ENCODE peak calls at places on chromosomes 5 and 9, in five cellular contexts. E is PC-9, P is astrocyte of the spinal cord, Y is IMR-90, S is HFFc6. A is an unnamed sample.
A peak's percentile ranks its signal among the peaks of the same experiment; 100 is the strongest.

GRCh38 chr5:95283022-95283615 is 1.8 kb downstream of the MCTP1 start:
- DNase-seq in Y (no peak), P (no peak), S (no peak), E (no peak), A (no peak)

GRCh38 chr5:143161893-143162520 is 241.5 kb downstream of the NR3C1 start:
- DNase-seq in P (no peak), E (no peak), S (peak; percentile 62), Y (peak; percentile 89), A (no peak)

GRCh38 chr5:149283611-149284480 is 12.2 kb downstream of the AFAP1L1 start:
- DNase-seq in Y (no peak), P (no peak), E (no peak), S (no peak), A (no peak)

GRCh38 chr5:96794757-96795156 is 13.0 kb downstream of the ERAP1 start:
- DNase-seq in S (no peak), Y (no peak), P (no peak), E (no peak), A (no peak)

GRCh38 chr5:36535390-36535789 is 71.0 kb upstream of the SLC1A3 start:
- DNase-seq in P (no peak), E (no peak), Y (no peak), S (no peak), A (no peak)

GRCh38 chr9:128222026-128222425 is 18.8 kb downstream of the DNM1 start:
- DNase-seq in S (no peak), P (no peak), Y (no peak), E (no peak), A (no peak)

GRCh38 chr5:74829413-74829812 is 36.8 kb downstream of the FAM169A start:
- DNase-seq in Y (no peak), P (no peak), S (no peak), E (no peak), A (no peak)

GRCh38 chr5:74412064-74412463 is 228.5 kb downstream of the ENC1 start:
- DNase-seq in P (no peak), Y (no peak), S (no peak), E (no peak), A (no peak)

GRCh38 chr9:121226186-121226585 is 24.5 kb upstream of the RAB14 start:
- DNase-seq in Y (peak; percentile 54), E (peak; percentile 73), P (no peak), S (peak; percentile 46), A (no peak)

GRCh38 chr9:133919253-133920115 is 72.6 kb downstream of the VAV2 start:
- DNase-seq in S (no peak), P (no peak), E (no peak), Y (peak; percentile 29), A (no peak)

GRCh38 chr9:73179594-73179993 is 27.9 kb downstream of the ANXA1 start:
- DNase-seq in P (peak; percentile 54), E (peak; percentile 95), S (no peak), Y (peak; percentile 16), A (no peak)

GRCh38 chr5:140075371-140075770 is 32.3 kb upstream of the NRG2 start:
- DNase-seq in P (no peak), S (peak; percentile 25), Y (peak; percentile 23), E (peak; percentile 59), A (no peak)

GRCh38 chr9:70477146-70477745 is 62.8 kb upstream of the KLF9 start:
- DNase-seq in Y (peak; percentile 55), P (peak; percentile 69), E (no peak), S (no peak), A (no peak)

GRCh38 chr9:127589955-127590370 is 22.1 kb upstream of the STXBP1 start:
- DNase-seq in P (peak; percentile 77), Y (peak; percentile 77), S (peak; percentile 66), E (peak; percentile 59), A (peak; percentile 66)

GRCh38 chr5:152004095-152004494 is 79.4 kb upstream of the GLRA1 start:
- DNase-seq in E (no peak), S (no peak), P (no peak), Y (no peak), A (no peak)

GRCh38 chr5:50325237-50325832 is 115.8 kb downstream of the EMB start:
- DNase-seq in P (peak; percentile 26), Y (peak; percentile 28), S (peak; percentile 6), E (no peak), A (no peak)

GRCh38 chr5:39598641-39599248 is 174.0 kb upstream of the DAB2 start:
- DNase-seq in Y (no peak), S (no peak), P (no peak), E (no peak), A (no peak)

GRCh38 chr9:79672891-79673290 is 101.1 kb downstream of the TLE4 start:
- DNase-seq in S (no peak), Y (no peak), E (no peak), P (no peak), A (no peak)

GRCh38 chr9:14926941-14927624 is 16.9 kb upstream of the FREM1 start:
- DNase-seq in E (no peak), S (no peak), P (no peak), Y (no peak), A (no peak)

GRCh38 chr9:121529237-121529987 is 29.8 kb upstream of the GGTA1 start:
- DNase-seq in Y (peak; percentile 99), E (no peak), P (peak; percentile 96), S (peak; percentile 93), A (no peak)

GRCh38 chr9:131608469-131609115 is 63.3 kb downstream of the PRRT1B start:
- DNase-seq in Y (peak; percentile 87), P (peak; percentile 85), E (peak; percentile 78), S (peak; percentile 86), A (no peak)

GRCh38 chr5:35319231-35320002 is 89.1 kb upstream of the PRLR start:
- DNase-seq in E (peak; percentile 21), S (no peak), P (peak; percentile 12), Y (peak; percentile 2), A (no peak)

GRCh38 chr9:127225747-127226646 is 38.6 kb upstream of the GARNL3 start:
- DNase-seq in P (no peak), E (no peak), Y (peak; percentile 17), S (no peak), A (no peak)

GRCh38 chr9:93665128-93665565 is 88.8 kb downstream of the PHF2 start:
- DNase-seq in P (no peak), E (no peak), S (no peak), Y (no peak), A (no peak)

GRCh38 chr5:57738787-57739186 is 256.2 kb upstream of the ACTBL2 start:
- DNase-seq in E (no peak), Y (no peak), P (no peak), S (no peak), A (no peak)

GRCh38 chr9:101421653-101422065 is 13.9 kb downstream of the ALDOB start:
- DNase-seq in P (peak; percentile 25), E (no peak), S (no peak), Y (no peak), A (no peak)

GRCh38 chr5:149172709-149173505 is 31.6 kb downstream of the ABLIM3 start:
- DNase-seq in S (peak; percentile 34), E (no peak), Y (no peak), P (no peak), A (no peak)

GRCh38 chr5:142356716-142357468 is 32.1 kb upstream of the SPRY4 start:
- DNase-seq in P (peak; percentile 97), E (peak; percentile 87), Y (peak; percentile 92), S (peak; percentile 94), A (peak; percentile 49)

GRCh38 chr5:33441241-33441844 is 578 bp downstream of the TARS1 start:
- DNase-seq in Y (peak; percentile 73), P (no peak), E (peak; percentile 77), S (no peak), A (no peak)

GRCh38 chr9:136046555-136046921 is 48.6 kb downstream of the NACC2 start:
- DNase-seq in S (no peak), P (no peak), E (no peak), Y (no peak), A (no peak)
- TF ChIP-seq CTCF in S (no peak), P (no peak), E (no peak), Y (no peak), A (no peak)

DNA sequence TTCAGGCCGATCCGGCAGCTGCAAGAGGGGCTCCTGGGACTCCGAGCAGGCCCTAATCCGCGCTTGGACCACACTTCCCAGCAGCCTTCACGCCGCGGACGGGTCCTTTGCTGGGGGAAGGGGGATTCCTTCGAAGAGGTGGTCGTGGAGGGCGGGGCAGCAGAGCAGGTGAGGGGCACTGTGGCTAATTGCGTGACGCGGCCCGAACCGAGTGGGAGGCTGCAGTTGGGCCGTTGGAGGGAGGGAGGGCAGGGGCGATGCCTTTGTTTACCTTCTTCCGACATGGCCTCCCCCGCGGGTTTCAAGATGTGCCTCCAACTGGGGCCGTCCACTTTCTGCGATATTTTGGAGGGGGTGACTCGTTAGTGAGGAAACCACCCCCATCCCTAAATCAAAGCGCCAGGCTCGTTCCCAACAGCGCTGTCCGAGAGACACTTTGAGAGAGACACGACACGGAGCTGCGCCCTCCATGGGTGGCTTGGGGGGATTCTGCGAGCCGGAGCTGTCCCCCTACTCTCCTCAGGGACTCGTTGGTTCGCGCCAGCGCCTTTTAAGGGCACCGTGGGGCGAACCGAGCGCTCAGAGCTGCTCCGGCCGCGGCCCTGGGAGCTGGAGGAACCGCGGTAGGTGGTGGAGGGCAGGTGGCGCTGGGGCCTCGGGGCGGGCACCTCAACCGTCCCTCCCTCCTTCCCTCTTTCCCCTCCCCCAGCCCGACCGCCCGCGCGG is at the start of gene FAM53C:
- DNase-seq in Y (peak; percentile 89), E (peak; percentile 73), S (peak; percentile 87), P (peak; percentile 95), A (peak; percentile 74)
- TF ChIP-seq CTCF in Y (no peak), E (no peak), S (peak; percentile 15), P (no peak), A (no peak)

GRCh38 chr5:157689942-157690689 is 18.8 kb downstream of the C5orf52 start:
- DNase-seq in Y (no peak), S (no peak), P (no peak), E (no peak), A (no peak)
- TF ChIP-seq CTCF in Y (no peak), S (peak; percentile 38), P (peak; percentile 26), E (no peak), A (no peak)

GRCh38 chr5:54257366-54258118 is 52.8 kb downstream of the ARL15 start:
- DNase-seq in P (no peak), Y (peak; percentile 29), S (no peak), E (no peak), A (no peak)

GRCh38 chr5:54249210-54250028 is 61.0 kb downstream of the ARL15 start:
- DNase-seq in S (peak; percentile 12), E (no peak), Y (peak; percentile 41), P (peak; percentile 22), A (no peak)

GRCh38 chr5:54259090-54259489 is 51.3 kb downstream of the ARL15 start:
- DNase-seq in E (no peak), P (no peak), Y (peak; percentile 67), S (peak; percentile 16), A (no peak)

GRCh38 chr5:54251981-54252380 is 58.4 kb downstream of the ARL15 start:
- DNase-seq in Y (peak; percentile 54), P (no peak), S (no peak), E (peak; percentile 78), A (no peak)

DNA sequence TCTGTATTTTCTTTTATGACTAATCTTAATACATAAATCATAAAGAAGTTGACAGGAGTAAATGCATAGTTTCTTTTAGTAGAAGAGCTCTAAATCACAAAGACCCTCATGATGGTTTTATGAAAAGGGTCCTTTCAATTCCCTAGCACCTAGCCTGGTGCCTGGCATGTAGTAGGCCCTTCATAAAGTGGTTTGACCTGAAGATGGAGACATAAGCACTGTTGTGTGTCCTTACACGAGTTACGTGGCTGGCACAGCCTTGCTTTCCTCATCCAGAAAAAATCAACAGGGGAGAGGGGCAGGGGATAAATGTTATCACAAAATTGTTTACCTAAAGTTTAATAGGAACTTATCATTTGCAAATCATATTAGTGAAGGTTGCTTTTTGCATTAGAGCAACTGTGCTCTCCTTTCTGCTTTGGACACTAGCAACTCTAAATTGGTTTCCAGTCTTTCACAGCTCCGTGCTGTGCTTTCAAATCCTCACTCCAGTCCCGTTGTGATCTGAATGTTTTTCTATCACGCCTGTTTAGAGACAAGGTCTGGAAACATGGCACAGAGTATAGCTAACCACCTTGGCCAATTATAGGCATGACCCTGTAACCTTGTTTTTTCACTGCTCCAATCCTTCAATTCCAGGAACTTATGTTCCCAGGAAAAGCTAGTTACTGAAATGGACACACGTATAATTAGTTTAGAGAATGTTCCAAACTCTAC is 55.7 kb downstream of the ARL15 start:
- DNase-seq in P (peak; percentile 16), Y (no peak), E (no peak), S (no peak), A (no peak)
- TF ChIP-seq CTCF in P (peak; percentile 34), Y (no peak), E (no peak), S (peak; percentile 45), A (peak; percentile 27)

A was measured in D721Med.